ENCODE peak calls at places on chromosomes 6 and 20, in eight cellular contexts. O, P, H, K, F, B, J and E are unnamed samples.

GRCh38 chr6:147150303-147150702 is 53.9 kb upstream of the STXBP5 start:
- DNase-seq in O (no peak), P (no peak), H (no peak), K (no peak), F (no peak), B (no peak), J (no peak), E (no peak)

GRCh38 chr20:8855315-8855714 is 213.6 kb upstream of the PLCB4 start:
- DNase-seq in O (peak; percentile 73), P (no peak), H (no peak), K (no peak), F (no peak), B (no peak), J (no peak), E (no peak)

GRCh38 chr20:62705626-62706025 is 3.0 kb upstream of the NTSR1 start:
- DNase-seq in O (no peak), P (no peak), H (no peak), K (no peak), F (no peak), B (no peak), J (no peak), E (no peak)

GRCh38 chr6:133503330-133503729 is 262.2 kb downstream of the EYA4 start:
- DNase-seq in O (no peak), P (no peak), H (no peak), K (no peak), F (no peak), B (no peak), J (no peak), E (no peak)

GRCh38 chr6:12801141-12801540 is 84.6 kb downstream of the PHACTR1 start:
- DNase-seq in O (no peak), P (no peak), H (no peak), K (no peak), F (no peak), B (no peak), J (no peak), E (no peak)

GRCh38 chr6:43971776-43972126 is 155.5 kb downstream of the MRPL14 start:
- DNase-seq in O (no peak), P (no peak), H (no peak), K (no peak), F (no peak), B (no peak), J (no peak), E (no peak)

GRCh38 chr20:47677314-47678129 is 107.8 kb downstream of the SULF2 start:
- DNase-seq in O (no peak), P (peak; percentile 85), H (peak; percentile 51), K (peak; percentile 35), F (no peak), B (peak; percentile 20), J (peak; percentile 64), E (peak; percentile 22)

GRCh38 chr20:63501818-63502670 is 3.2 kb upstream of the EEF1A2 start:
- DNase-seq in O (peak; percentile 56), P (no peak), H (no peak), K (no peak), F (no peak), B (no peak), J (no peak), E (no peak)

GRCh38 chr20:23631981-23632710 is 5.6 kb downstream of the CST3 start:
- DNase-seq in O (no peak), P (no peak), H (no peak), K (no peak), F (peak; percentile 87), B (no peak), J (no peak), E (no peak)

GRCh38 chr6:1461207-1461606 is 71.8 kb downstream of the FOXF2 start:
- DNase-seq in O (no peak), P (no peak), H (no peak), K (no peak), F (no peak), B (no peak), J (no peak), E (no peak)

GRCh38 chr6:49939993-49940498 is 23.9 kb downstream of the DEFB114 start:
- DNase-seq in O (no peak), P (no peak), H (no peak), K (no peak), F (no peak), B (no peak), J (no peak), E (no peak)

GRCh38 chr20:31890646-31891045 is 20.2 kb downstream of the TTLL9 start:
- DNase-seq in O (no peak), P (no peak), H (no peak), K (no peak), F (no peak), B (no peak), J (no peak), E (no peak)

GRCh38 chr6:136968831-136969230 is 46.7 kb downstream of the SLC35D3 start:
- DNase-seq in O (no peak), P (no peak), H (no peak), K (no peak), F (no peak), B (no peak), J (no peak), E (no peak)

GRCh38 chr6:121791396-121792315 is 356.2 kb downstream of the GJA1 start:
- DNase-seq in O (no peak), P (no peak), H (no peak), K (no peak), F (no peak), B (no peak), J (no peak), E (no peak)

GRCh38 chr6:89566930-89567634 is 71.5 kb downstream of the LYRM2 start:
- DNase-seq in O (no peak), P (no peak), H (no peak), K (no peak), F (no peak), B (no peak), J (no peak), E (no peak)

GRCh38 chr6:89567635-89568390 is 70.7 kb downstream of the LYRM2 start:
- DNase-seq in O (no peak), P (no peak), H (no peak), K (no peak), F (no peak), B (no peak), J (no peak), E (no peak)

GRCh38 chr6:89563866-89564265 is 74.7 kb downstream of the LYRM2 start:
- DNase-seq in O (no peak), P (no peak), H (no peak), K (no peak), F (no peak), B (no peak), J (no peak), E (no peak)

GRCh38 chr6:89564752-89565427 is 73.7 kb downstream of the LYRM2 start:
- DNase-seq in O (no peak), P (no peak), H (no peak), K (no peak), F (no peak), B (no peak), J (no peak), E (no peak)

DNA sequence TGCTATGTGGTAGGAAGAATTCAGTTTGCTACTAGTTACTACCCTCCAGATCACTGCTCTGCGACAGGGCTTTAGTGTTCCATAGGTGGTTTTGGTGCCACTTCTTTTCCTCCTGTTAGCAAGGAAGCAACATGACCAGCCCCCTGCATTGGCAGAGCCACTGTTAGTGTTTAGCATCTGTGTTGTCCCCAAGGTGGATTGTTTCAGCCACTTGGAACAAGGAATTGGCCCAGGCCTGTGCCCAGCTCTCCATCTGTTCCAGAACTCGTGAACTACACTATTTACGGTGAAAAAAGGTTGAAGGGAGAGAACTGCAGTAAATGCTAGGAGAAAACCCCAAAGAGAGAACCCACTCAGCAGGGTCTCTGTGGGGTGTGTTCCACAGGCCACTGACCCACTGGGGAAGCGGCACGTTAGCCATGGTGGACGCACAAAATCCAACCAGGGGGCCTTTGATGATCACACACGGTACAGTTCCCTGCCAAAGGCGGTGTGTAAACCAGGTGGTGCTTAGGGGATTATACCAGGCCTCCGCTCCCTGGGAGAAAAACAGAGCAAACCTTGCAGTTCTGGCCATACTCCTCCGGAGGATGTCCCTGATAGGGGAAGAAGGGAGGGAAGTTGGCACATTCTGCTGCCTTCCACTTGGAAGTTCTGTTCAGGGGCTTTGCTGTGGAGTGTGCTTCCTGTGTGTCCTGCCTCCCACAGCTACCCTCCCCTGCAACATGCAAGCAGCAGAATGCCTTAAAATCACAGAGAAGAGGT is 72.4 kb downstream of the LYRM2 start:
- DNase-seq in O (no peak), P (no peak), H (no peak), K (no peak), F (no peak), B (no peak), J (no peak), E (no peak)
- TF ChIP-seq POLR2AphosphoS5 in O (no peak), P (no peak), H (no peak), K (no peak), F (no peak), B (no peak), J (no peak), E (no peak)

DNA sequence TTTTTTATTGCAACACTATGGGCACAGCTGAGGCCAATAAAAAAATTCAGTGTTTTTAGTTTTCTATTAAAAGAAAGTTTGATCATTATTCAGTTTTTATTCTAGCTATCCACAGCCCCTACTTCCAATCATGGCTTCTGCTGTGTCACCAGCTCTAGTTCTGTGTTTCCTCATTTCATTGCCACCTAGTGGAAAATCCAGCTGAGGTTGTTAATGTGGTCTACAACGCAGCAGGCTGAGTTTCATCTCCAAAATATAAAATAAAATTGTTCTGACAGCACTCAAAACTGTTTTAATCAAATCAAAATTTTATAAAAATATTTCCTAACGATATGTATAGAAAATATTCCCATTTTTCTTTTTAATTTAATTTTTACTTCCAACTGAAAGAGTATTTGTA is 13.6 kb downstream of the COL9A1 start:
- DNase-seq in O (no peak), P (no peak), H (no peak), K (no peak), F (no peak), B (no peak), J (no peak), E (no peak)
- TF ChIP-seq CTCF in O (no peak), P (no peak), H (no peak), K (no peak), F (no peak), B (no peak), J (no peak), E (peak; percentile 35)

DNA sequence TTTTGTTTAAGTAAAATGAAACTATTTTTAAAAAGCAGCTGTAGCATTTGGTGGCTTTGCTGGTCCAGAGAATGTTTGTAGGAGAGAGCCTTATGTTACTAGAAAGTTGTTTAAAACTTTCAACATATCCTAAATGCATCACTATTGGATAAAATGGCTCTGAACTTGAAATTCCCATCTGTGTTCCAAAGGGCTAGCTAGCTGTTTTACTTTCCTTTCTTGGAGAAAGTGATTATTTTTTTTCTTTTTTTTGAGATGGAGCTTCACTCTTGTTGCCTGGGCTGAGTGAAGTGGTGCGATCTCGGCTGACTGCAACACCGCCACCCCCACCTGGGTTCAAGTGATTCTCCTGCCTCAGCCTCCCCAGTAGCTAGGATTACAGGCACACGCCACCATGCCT is 2.5 kb downstream of the SYNJ2 start:
- DNase-seq in O (no peak), P (no peak), H (no peak), K (no peak), F (no peak), B (no peak), J (no peak), E (no peak)
- H3K27ac ChIP-seq in O (peak overlapping the region; percentile 84), P (no peak overlapping the region), H (no peak overlapping the region), K (no peak overlapping the region), F (peak overlapping the region; percentile 93), B (no peak overlapping the region), J (peak overlapping the region; percentile 1), E (peak overlapping the region; percentile 97)

DNA sequence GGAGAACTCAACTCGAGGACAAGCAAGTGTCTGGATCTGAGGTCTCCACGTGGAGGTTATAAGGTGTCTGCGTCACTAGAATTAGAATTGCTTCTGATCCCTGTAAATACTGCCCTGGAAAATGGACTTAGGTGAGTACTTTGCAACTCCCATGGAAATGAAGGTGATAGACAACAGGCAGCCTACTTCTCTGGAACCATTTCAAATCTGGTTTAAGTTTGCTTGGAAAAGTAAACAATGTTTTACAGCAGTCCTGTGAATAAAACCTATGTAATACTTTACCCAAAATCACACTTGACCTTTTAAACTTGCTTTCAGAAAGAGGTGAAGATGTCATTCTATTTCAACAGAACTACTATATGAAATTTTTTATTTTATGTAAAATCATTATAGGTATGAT is 70.1 kb upstream of the TENT5A start:
- DNase-seq in O (no peak), P (no peak), H (no peak), K (no peak), F (no peak), B (no peak), J (no peak), E (no peak)
- TF ChIP-seq POLR2AphosphoS5 in O (no peak), P (no peak), H (no peak), K (no peak), F (no peak), B (no peak), J (no peak), E (no peak)